ENCODE peak calls at places on chromosomes 3 and 15, in four cellular contexts. N is osteocyte, Y is AG09309, H is HFFc6. O is an unnamed sample.

GRCh38 chr3:196537319-196537984 is 22.3 kb upstream of the SMCO1 start:
- DNase-seq in N (no peak), H (no peak), Y (no peak), O (no peak)

GRCh38 chr15:47514251-47514652 is 203.1 kb upstream of the SEMA6D start:
- DNase-seq in Y (no peak), H (peak), N (no peak), O (no peak)

GRCh38 chr15:55387027-55387426 is 21.1 kb downstream of the CCPG1 start:
- DNase-seq in N (no peak), Y (no peak), H (no peak), O (no peak)

GRCh38 chr3:143328459-143328858 is 208.9 kb downstream of the CHST2 start:
- DNase-seq in H (no peak), Y (no peak), N (no peak), O (no peak)

GRCh38 chr3:24793896-24794295 is 299.2 kb upstream of the THRB start:
- DNase-seq in N (no peak), H (no peak), Y (no peak), O (no peak)

GRCh38 chr3:62940763-62941632 is 65.8 kb upstream of the CADPS start:
- DNase-seq in Y (peak), H (no peak), N (no peak), O (no peak)

GRCh38 chr3:184334470-184335158 is 2.8 kb upstream of the FAM131A start:
- DNase-seq in Y (no peak), N (no peak), H (peak), O (peak)

GRCh38 chr3:55698826-55699225 is 211.7 kb upstream of the WNT5A start:
- DNase-seq in Y (no peak), N (no peak), H (no peak), O (no peak)

GRCh38 chr3:190094201-190094718 is 26.4 kb downstream of the P3H2 start:
- DNase-seq in N (no peak), H (peak), Y (no peak), O (peak)

GRCh38 chr3:124784686-124785382 is 54.6 kb downstream of the UMPS start:
- DNase-seq in Y (no peak), H (no peak), N (no peak), O (no peak)

GRCh38 chr3:114214542-114215341 is 22.6 kb downstream of the ZNF80 start:
- DNase-seq in Y (no peak), H (no peak), N (no peak), O (no peak)

GRCh38 chr15:84731774-84732173 is 15.8 kb upstream of the SEC11A start:
- DNase-seq in N (no peak), H (peak), Y (peak), O (no peak)

GRCh38 chr3:46864051-46864881 is 1.0 kb upstream of the MYL3 start:
- DNase-seq in H (no peak), N (no peak), Y (no peak), O (no peak)

GRCh38 chr3:135239485-135239884 is 444.4 kb downstream of the EPHB1 start:
- DNase-seq in N (peak), H (no peak), Y (no peak), O (no peak)

GRCh38 chr3:16961621-16962205 is 77.0 kb downstream of the PLCL2 start:
- DNase-seq in H (no peak), Y (no peak), N (no peak), O (no peak)

GRCh38 chr3:11948331-11948730 is 55.9 kb upstream of the SYN2 start:
- DNase-seq in H (no peak), Y (no peak), N (peak), O (no peak)

GRCh38 chr3:64316971-64317370 is 91.7 kb upstream of the PRICKLE2 start:
- DNase-seq in N (no peak), Y (no peak), H (peak), O (peak)

GRCh38 chr3:182323898-182324297 is 469.4 kb upstream of the ATP11B start:
- DNase-seq in H (no peak), N (no peak), Y (no peak), O (peak)

GRCh38 chr3:39153977-39154299 is 547 bp upstream of the CSRNP1 start:
- DNase-seq in H (no peak), N (no peak), Y (no peak), O (no peak)

GRCh38 chr15:46677491-46677890 is 1039.8 kb upstream of the SEMA6D start:
- DNase-seq in Y (no peak), H (no peak), N (no peak), O (no peak)

GRCh38 chr15:68552344-68552743 is 26.4 kb upstream of the CORO2B start:
- DNase-seq in H (no peak), N (no peak), Y (no peak), O (no peak)

GRCh38 chr15:89101302-89102191 is 13.3 kb downstream of the ABHD2 start:
- DNase-seq in Y (peak), H (peak), N (peak), O (peak)

GRCh38 chr3:61627768-61628185 is 66.4 kb downstream of the PTPRG start:
- DNase-seq in Y (peak), N (no peak), H (peak), O (peak)

GRCh38 chr3:7172996-7173395 is 312.1 kb downstream of the GRM7 start:
- DNase-seq in H (no peak), N (no peak), Y (no peak), O (no peak)

GRCh38 chr3:138401834-138402233 is 32.6 kb upstream of the ESYT3 start:
- DNase-seq in N (no peak), H (no peak), Y (no peak), O (no peak)

GRCh38 chr3:79729096-79729495 is 38.7 kb downstream of the ROBO1 start:
- DNase-seq in Y (no peak), N (no peak), H (no peak), O (no peak)

GRCh38 chr15:40828447-40829036 is at the start of gene PPP1R14D:
- DNase-seq in H (no peak), Y (no peak), N (no peak), O (no peak)

GRCh38 chr3:138591392-138591791 is 2.7 kb downstream of the CEP70 start:
- DNase-seq in H (no peak), Y (no peak), N (no peak), O (no peak)

GRCh38 chr3:178454714-178455113 is 81.5 kb upstream of the KCNMB2 start:
- DNase-seq in Y (peak), N (no peak), H (peak), O (no peak)

GRCh38 chr15:88975891-88976290 is 62.7 kb upstream of the MFGE8 start:
- DNase-seq in N (no peak), Y (no peak), H (peak), O (no peak)